ENCODE peak calls at places on chromosomes 4 and X, in five cellular contexts. S is OCI-LY7, F is AG04449, I is choroid plexus epithelial cell, T is fibroblast of mammary gland. Z is an unnamed sample.

GRCh38 chrX:8042304-8042703 is 115.1 kb upstream of the PNPLA4 start:
- DNase-seq in S (no peak), F (no peak), I (peak; percentile 1), T (no peak), Z (no peak)

GRCh38 chrX:13165747-13166146 is 121.3 kb upstream of the FAM9C start:
- DNase-seq in S (no peak), F (no peak), I (no peak), T (no peak), Z (no peak)

GRCh38 chr4:70838972-70839536 is 636 bp downstream of the GRSF1 start:
- DNase-seq in S (peak; percentile 78), F (no peak), I (peak; percentile 59), T (peak; percentile 41), Z (no peak)

GRCh38 chrX:129945131-129945530 is 37.3 kb upstream of the BCORL1 start:
- DNase-seq in S (no peak), F (no peak), I (no peak), T (peak; percentile 45), Z (no peak)

GRCh38 chrX:115898382-115899001 is 272.1 kb upstream of the AGTR2 start:
- DNase-seq in S (peak; percentile 29), F (no peak), I (peak; percentile 1), T (peak; percentile 47), Z (no peak)

GRCh38 chrX:40496728-40497127 is 84.0 kb upstream of the ATP6AP2 start:
- DNase-seq in S (no peak), F (no peak), I (peak; percentile 64), T (peak; percentile 7), Z (no peak)

GRCh38 chr4:168139336-168139735 is 47.0 kb downstream of the ANXA10 start:
- DNase-seq in S (no peak), F (peak; percentile 58), I (peak; percentile 79), T (peak; percentile 77), Z (no peak)

GRCh38 chr4:7955393-7955792 is 15.7 kb upstream of the AFAP1 start:
- DNase-seq in S (no peak), F (no peak), I (no peak), T (no peak), Z (no peak)

GRCh38 chrX:129651756-129652564 is 2.8 kb downstream of the APLN start:
- DNase-seq in S (no peak), F (no peak), I (no peak), T (no peak), Z (no peak)

GRCh38 chrX:26918633-26919032 is 544.5 kb downstream of the PPP4R3C start:
- DNase-seq in S (peak; percentile 15), F (no peak), I (peak; percentile 57), T (peak; percentile 2), Z (no peak)

GRCh38 chr4:4866124-4866832 is 6.8 kb downstream of the MSX1 start:
- DNase-seq in S (no peak), F (no peak), I (no peak), T (no peak), Z (no peak)

GRCh38 chrX:83916525-83916924 is 55.6 kb downstream of the CYLC1 start:
- DNase-seq in S (peak; percentile 1), F (no peak), I (peak; percentile 0), T (peak; percentile 23), Z (no peak)

GRCh38 chr4:137956256-137956655 is 285.9 kb downstream of the SLC7A11 start:
- DNase-seq in S (no peak), F (no peak), I (peak; percentile 36), T (peak; percentile 30), Z (no peak)

GRCh38 chr4:151340751-151341385 is 15.5 kb upstream of the SH3D19 start:
- DNase-seq in S (no peak), F (no peak), I (peak; percentile 67), T (no peak), Z (no peak)

GRCh38 chrX:46554942-46555341 is 9.7 kb upstream of the ZNF674 start:
- DNase-seq in S (no peak), F (no peak), I (peak; percentile 61), T (peak; percentile 60), Z (no peak)

GRCh38 chrX:17025903-17026302 is 79.4 kb downstream of the REPS2 start:
- DNase-seq in S (no peak), F (no peak), I (no peak), T (no peak), Z (no peak)

GRCh38 chr4:7960017-7960789 is 20.5 kb upstream of the AFAP1 start:
- DNase-seq in S (no peak), F (no peak), I (no peak), T (peak; percentile 91), Z (no peak)

GRCh38 chr4:22410645-22411247 is 105.1 kb downstream of the ADGRA3 start:
- DNase-seq in S (peak; percentile 16), F (no peak), I (peak; percentile 30), T (peak; percentile 19), Z (no peak)
- TF ChIP-seq CTCF in S (peak; percentile 88), F (peak; percentile 19), I (peak; percentile 52), T (peak; percentile 41), Z (no peak)

GRCh38 chr4:85777908-85778808 is 303.2 kb downstream of the ARHGAP24 start:
- DNase-seq in S (peak; percentile 81), F (no peak), I (peak; percentile 49), T (no peak), Z (peak; percentile 68)
- H3K4me3 ChIP-seq in S (peak overlapping the region; percentile 63), F (peak overlapping the region; percentile 45), I (peak overlapping the region; percentile 52), T (peak overlapping the region; percentile 69), Z (peak overlapping the region; percentile 38)

DNA sequence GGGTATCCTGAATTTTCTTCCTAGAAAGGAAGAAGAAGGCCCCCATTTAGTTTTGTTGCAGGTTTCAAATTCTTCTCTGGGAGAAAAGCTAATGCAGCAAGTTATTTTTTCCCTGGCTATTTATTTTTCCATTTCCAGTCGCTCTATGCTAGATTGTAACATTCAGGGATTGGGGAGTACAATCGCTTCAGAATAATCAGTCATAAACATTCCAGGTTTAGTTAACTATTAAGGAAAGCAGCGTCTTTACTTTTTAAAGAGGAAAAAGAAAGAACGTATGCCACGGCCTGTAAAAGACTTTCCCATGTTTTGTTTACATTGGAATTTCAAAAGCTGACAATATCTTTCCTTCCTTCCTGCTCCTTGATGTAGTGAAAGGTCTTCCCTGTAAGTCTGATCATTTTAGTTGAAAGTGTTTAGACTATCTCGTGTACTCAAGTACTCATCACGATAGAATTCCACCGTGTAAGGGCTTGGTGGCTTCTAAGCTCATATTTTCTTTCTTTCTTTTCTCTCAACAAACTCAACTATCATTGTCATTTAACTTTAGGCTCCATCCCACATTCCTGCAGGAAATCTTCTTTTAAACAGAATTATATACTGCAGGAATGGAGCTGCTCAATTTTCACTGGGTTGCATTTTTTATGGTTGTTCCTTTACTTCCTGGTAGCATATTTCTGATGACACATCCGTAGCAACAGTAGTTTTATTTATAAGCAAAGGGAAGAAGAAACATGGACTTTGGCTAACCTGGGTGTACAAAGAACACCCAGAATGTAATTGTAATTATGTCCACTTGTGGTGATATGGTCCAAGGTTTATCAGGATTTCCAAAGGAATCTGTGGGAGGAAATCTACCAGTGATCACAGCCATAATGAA is 213.1 kb upstream of the FAT1 start:
- DNase-seq in S (no peak), F (no peak), I (peak; percentile 93), T (peak; percentile 75), Z (peak; percentile 96)
- TF ChIP-seq CTCF in S (no peak), F (peak; percentile 23), I (peak; percentile 33), T (peak; percentile 23), Z (peak; percentile 41)

DNA sequence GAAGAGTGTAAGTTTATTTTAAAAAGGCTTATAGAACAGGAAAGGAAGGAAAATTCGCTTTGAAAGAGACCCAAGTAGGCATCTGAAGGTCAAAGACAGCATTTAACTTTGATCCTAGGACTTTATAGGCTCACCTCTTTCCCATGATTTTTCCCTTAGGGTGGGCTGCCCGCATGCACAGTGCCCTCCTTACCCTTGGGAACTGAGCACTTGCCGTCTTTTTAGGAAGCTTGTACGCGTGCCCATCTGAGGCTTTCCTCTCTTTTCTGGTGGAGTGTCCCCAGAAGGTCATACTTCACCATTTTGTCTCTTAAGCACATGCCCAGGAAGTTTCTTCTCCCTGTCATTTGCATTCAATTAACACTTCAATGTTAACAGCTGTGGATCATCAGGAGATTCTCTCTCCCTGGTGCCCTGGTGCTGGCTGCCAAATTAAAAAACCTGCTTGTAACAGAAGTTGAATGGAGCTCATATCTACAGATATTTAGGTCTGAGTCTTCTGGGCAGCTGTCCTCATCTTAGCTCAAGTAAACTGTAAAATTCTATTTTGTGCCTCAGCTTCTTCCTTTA is 38.4 kb upstream of the IL9R start:
- DNase-seq in S (no peak), F (no peak), I (no peak), T (no peak), Z (no peak)
- H3K4me3 ChIP-seq in S (no peak overlapping the region), F (no peak overlapping the region), I (no peak overlapping the region), T (no peak overlapping the region), Z (no peak overlapping the region)

DNA sequence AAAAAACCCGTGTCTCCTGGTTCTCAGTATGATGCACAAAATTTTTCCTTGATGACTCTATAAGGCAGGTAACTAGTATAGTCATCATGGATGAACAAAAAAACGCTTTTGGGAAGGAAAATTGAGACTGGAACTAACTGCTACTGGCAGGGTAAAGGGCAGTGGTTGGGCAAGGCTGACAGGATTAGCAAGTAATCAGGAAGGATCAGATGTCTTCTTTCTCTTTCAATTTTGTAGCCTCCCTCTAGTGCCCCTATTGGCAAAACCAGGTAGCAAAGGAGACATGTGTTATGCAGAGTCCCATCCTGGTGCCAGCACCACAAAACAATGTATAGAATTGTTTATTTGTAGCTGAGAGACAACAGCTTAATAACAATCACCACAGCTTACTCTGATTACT is 12.8 kb upstream of the SLITRK4 start:
- DNase-seq in S (peak; percentile 0), F (no peak), I (no peak), T (no peak), Z (no peak)
- TF ChIP-seq CTCF in S (peak; percentile 38), F (no peak), I (no peak), T (no peak), Z (peak; percentile 58)

GRCh38 chr4:158949094-158949493 is 153.8 kb upstream of the RAPGEF2 start:
- DNase-seq in S (no peak), F (no peak), I (peak; percentile 69), T (peak; percentile 68), Z (no peak)
- H3K4me3 ChIP-seq in S (no peak overlapping the region), F (no peak overlapping the region), I (no peak overlapping the region), T (no peak overlapping the region), Z (no peak overlapping the region)